ENCODE peak calls at places on chromosomes 6 and 20, in seven cellular contexts. One of them, this sample, is unnamed.

GRCh38 chr20:47857142-47857993 is 72.1 kb upstream of the SULF2 start:
- DNase-seq in Daoy: peak; percentile 17
- DNase-seq in activated naive CD4-positive, alpha-beta T cell: no peak
- DNase-seq in SIG-M5: no peak
- DNase-seq in choroid plexus epithelial cell: no peak
- DNase-seq in SK-N-SH: no peak
- DNase-seq in H54: no peak
- DNase-seq in this sample: no peak

GRCh38 chr6:56348578-56348977 is 101.2 kb upstream of the COL21A1 start:
- DNase-seq in H54: no peak
- DNase-seq in activated naive CD4-positive, alpha-beta T cell: no peak
- DNase-seq in choroid plexus epithelial cell: no peak
- DNase-seq in Daoy: no peak
- DNase-seq in SK-N-SH: no peak
- DNase-seq in SIG-M5: no peak
- DNase-seq in this sample: no peak

GRCh38 chr20:51306521-51307358 is 235.8 kb downstream of the NFATC2 start:
- DNase-seq in activated naive CD4-positive, alpha-beta T cell: peak; percentile 56
- DNase-seq in SK-N-SH: peak; percentile 90
- DNase-seq in SIG-M5: no peak
- DNase-seq in choroid plexus epithelial cell: peak; percentile 77
- DNase-seq in Daoy: peak; percentile 88
- DNase-seq in H54: peak; percentile 80
- DNase-seq in this sample: no peak

GRCh38 chr6:51753635-51754034 is 333.8 kb downstream of the PKHD1 start:
- DNase-seq in SIG-M5: no peak
- DNase-seq in Daoy: no peak
- DNase-seq in activated naive CD4-positive, alpha-beta T cell: no peak
- DNase-seq in SK-N-SH: no peak
- DNase-seq in choroid plexus epithelial cell: no peak
- DNase-seq in H54: peak; percentile 5
- DNase-seq in this sample: no peak

GRCh38 chr20:3210346-3210745 is 1.0 kb downstream of the ITPA start:
- DNase-seq in SIG-M5: no peak
- DNase-seq in SK-N-SH: no peak
- DNase-seq in activated naive CD4-positive, alpha-beta T cell: no peak
- DNase-seq in choroid plexus epithelial cell: no peak
- DNase-seq in Daoy: no peak
- DNase-seq in H54: no peak
- DNase-seq in this sample: no peak

GRCh38 chr6:8277769-8278168 is 157.6 kb downstream of the SLC35B3 start:
- DNase-seq in Daoy: peak; percentile 13
- DNase-seq in SIG-M5: no peak
- DNase-seq in activated naive CD4-positive, alpha-beta T cell: peak; percentile 0
- DNase-seq in SK-N-SH: peak; percentile 27
- DNase-seq in choroid plexus epithelial cell: no peak
- DNase-seq in H54: no peak
- DNase-seq in this sample: no peak

GRCh38 chr6:593139-593906 is 63.6 kb downstream of the HUS1B start:
- DNase-seq in choroid plexus epithelial cell: peak; percentile 76
- DNase-seq in activated naive CD4-positive, alpha-beta T cell: peak; percentile 46
- DNase-seq in Daoy: peak; percentile 51
- DNase-seq in SK-N-SH: peak; percentile 52
- DNase-seq in SIG-M5: no peak
- DNase-seq in H54: peak; percentile 15
- DNase-seq in this sample: no peak

GRCh38 chr20:11995750-11996567 is 78.3 kb downstream of the BTBD3 start:
- DNase-seq in H54: no peak
- DNase-seq in SK-N-SH: no peak
- DNase-seq in SIG-M5: no peak
- DNase-seq in activated naive CD4-positive, alpha-beta T cell: no peak
- DNase-seq in choroid plexus epithelial cell: no peak
- DNase-seq in Daoy: peak; percentile 6
- DNase-seq in this sample: no peak

GRCh38 chr20:57618091-57618765 is 2.0 kb downstream of the ZBP1 start:
- DNase-seq in SIG-M5: no peak
- DNase-seq in H54: peak; percentile 46
- DNase-seq in choroid plexus epithelial cell: no peak
- DNase-seq in Daoy: peak; percentile 56
- DNase-seq in activated naive CD4-positive, alpha-beta T cell: no peak
- DNase-seq in SK-N-SH: no peak
- DNase-seq in this sample: no peak

GRCh38 chr6:157440162-157440561 is 59.2 kb downstream of the ZDHHC14 start:
- DNase-seq in Daoy: no peak
- DNase-seq in choroid plexus epithelial cell: no peak
- DNase-seq in SK-N-SH: no peak
- DNase-seq in activated naive CD4-positive, alpha-beta T cell: no peak
- DNase-seq in H54: no peak
- DNase-seq in SIG-M5: no peak
- DNase-seq in this sample: no peak

GRCh38 chr20:17669306-17669931 is 12.6 kb downstream of the RRBP1 start:
- DNase-seq in SIG-M5: no peak
- DNase-seq in H54: no peak
- DNase-seq in choroid plexus epithelial cell: no peak
- DNase-seq in Daoy: no peak
- DNase-seq in SK-N-SH: no peak
- DNase-seq in activated naive CD4-positive, alpha-beta T cell: no peak
- DNase-seq in this sample: no peak

GRCh38 chr6:82249381-82250253 is 2.1 kb upstream of the IBTK start:
- DNase-seq in activated naive CD4-positive, alpha-beta T cell: no peak
- DNase-seq in SIG-M5: no peak
- DNase-seq in SK-N-SH: no peak
- DNase-seq in H54: no peak
- DNase-seq in choroid plexus epithelial cell: no peak
- DNase-seq in Daoy: no peak
- DNase-seq in this sample: no peak

GRCh38 chr20:62241501-62241900 is 3.2 kb downstream of the OSBPL2 start:
- DNase-seq in activated naive CD4-positive, alpha-beta T cell: no peak
- DNase-seq in choroid plexus epithelial cell: no peak
- DNase-seq in H54: no peak
- DNase-seq in Daoy: no peak
- DNase-seq in SIG-M5: no peak
- DNase-seq in SK-N-SH: no peak
- DNase-seq in this sample: no peak

GRCh38 chr20:25280574-25281535 is 33.0 kb downstream of the PYGB start:
- DNase-seq in choroid plexus epithelial cell: no peak
- DNase-seq in Daoy: no peak
- DNase-seq in activated naive CD4-positive, alpha-beta T cell: no peak
- DNase-seq in H54: no peak
- DNase-seq in SK-N-SH: no peak
- DNase-seq in SIG-M5: no peak
- DNase-seq in this sample: no peak

GRCh38 chr20:3901028-3901746 is 12.0 kb downstream of the PANK2 start:
- DNase-seq in H54: no peak
- DNase-seq in choroid plexus epithelial cell: peak; percentile 56
- DNase-seq in activated naive CD4-positive, alpha-beta T cell: no peak
- DNase-seq in SK-N-SH: no peak
- DNase-seq in Daoy: no peak
- DNase-seq in SIG-M5: peak; percentile 87
- DNase-seq in this sample: no peak

GRCh38 chr20:49999329-49999728 is 16.5 kb downstream of the SNAI1 start:
- DNase-seq in activated naive CD4-positive, alpha-beta T cell: no peak
- DNase-seq in SK-N-SH: no peak
- DNase-seq in choroid plexus epithelial cell: no peak
- DNase-seq in SIG-M5: no peak
- DNase-seq in Daoy: no peak
- DNase-seq in H54: no peak
- DNase-seq in this sample: no peak

GRCh38 chr6:112503210-112503609 is 156.1 kb downstream of the RFPL4B start:
- DNase-seq in SIG-M5: no peak
- DNase-seq in activated naive CD4-positive, alpha-beta T cell: no peak
- DNase-seq in choroid plexus epithelial cell: peak; percentile 26
- DNase-seq in H54: no peak
- DNase-seq in Daoy: no peak
- DNase-seq in SK-N-SH: no peak
- DNase-seq in this sample: no peak

GRCh38 chr6:170176621-170177382 is 114.1 kb downstream of the DLL1 start:
- DNase-seq in SK-N-SH: peak; percentile 80
- DNase-seq in choroid plexus epithelial cell: no peak
- DNase-seq in Daoy: peak; percentile 39
- DNase-seq in SIG-M5: no peak
- DNase-seq in activated naive CD4-positive, alpha-beta T cell: no peak
- DNase-seq in H54: no peak
- DNase-seq in this sample: no peak

GRCh38 chr20:45085867-45086266 is 15.1 kb downstream of the KCNS1 start:
- DNase-seq in SK-N-SH: no peak
- DNase-seq in SIG-M5: no peak
- DNase-seq in activated naive CD4-positive, alpha-beta T cell: no peak
- DNase-seq in Daoy: no peak
- DNase-seq in H54: no peak
- DNase-seq in choroid plexus epithelial cell: no peak
- DNase-seq in this sample: no peak

GRCh38 chr6:106220485-106220884 is 105.1 kb downstream of the ATG5 start:
- DNase-seq in SK-N-SH: no peak
- DNase-seq in SIG-M5: no peak
- DNase-seq in choroid plexus epithelial cell: no peak
- DNase-seq in Daoy: no peak
- DNase-seq in activated naive CD4-positive, alpha-beta T cell: no peak
- DNase-seq in H54: no peak
- DNase-seq in this sample: no peak

GRCh38 chr6:149909701-149910470 is 12.0 kb upstream of the RAET1E start:
- DNase-seq in choroid plexus epithelial cell: no peak
- DNase-seq in SK-N-SH: no peak
- DNase-seq in activated naive CD4-positive, alpha-beta T cell: no peak
- DNase-seq in H54: no peak
- DNase-seq in Daoy: no peak
- DNase-seq in SIG-M5: no peak
- DNase-seq in this sample: no peak

GRCh38 chr6:44237021-44237812 is 9.7 kb upstream of the HSP90AB1 start:
- DNase-seq in Daoy: peak; percentile 99
- DNase-seq in choroid plexus epithelial cell: peak; percentile 85
- DNase-seq in SIG-M5: peak; percentile 64
- DNase-seq in SK-N-SH: peak; percentile 86
- DNase-seq in activated naive CD4-positive, alpha-beta T cell: peak; percentile 33
- DNase-seq in H54: peak; percentile 99
- DNase-seq in this sample: peak; percentile 30

GRCh38 chr6:45222380-45222779 is 105.8 kb upstream of the RUNX2 start:
- DNase-seq in Daoy: no peak
- DNase-seq in activated naive CD4-positive, alpha-beta T cell: no peak
- DNase-seq in SK-N-SH: peak; percentile 4
- DNase-seq in choroid plexus epithelial cell: no peak
- DNase-seq in SIG-M5: no peak
- DNase-seq in H54: no peak
- DNase-seq in this sample: no peak

GRCh38 chr20:48864738-48865318 is 37.0 kb upstream of the PREX1 start:
- DNase-seq in choroid plexus epithelial cell: no peak
- DNase-seq in activated naive CD4-positive, alpha-beta T cell: no peak
- DNase-seq in Daoy: no peak
- DNase-seq in SK-N-SH: no peak
- DNase-seq in SIG-M5: no peak
- DNase-seq in H54: no peak
- DNase-seq in this sample: no peak

GRCh38 chr20:53278555-53278954 is 306.4 kb downstream of the TSHZ2 start:
- DNase-seq in H54: no peak
- DNase-seq in SK-N-SH: no peak
- DNase-seq in Daoy: no peak
- DNase-seq in SIG-M5: no peak
- DNase-seq in activated naive CD4-positive, alpha-beta T cell: no peak
- DNase-seq in choroid plexus epithelial cell: no peak
- DNase-seq in this sample: no peak

GRCh38 chr20:3993109-3993508 is 22.2 kb downstream of the RNF24 start:
- DNase-seq in Daoy: no peak
- DNase-seq in SK-N-SH: no peak
- DNase-seq in SIG-M5: no peak
- DNase-seq in H54: no peak
- DNase-seq in choroid plexus epithelial cell: no peak
- DNase-seq in activated naive CD4-positive, alpha-beta T cell: no peak
- DNase-seq in this sample: no peak

This sample was measured in cortex of kidney.